ENCODE peak calls at places on chromosomes 2 and 18, in seven cellular contexts. T is activated naive CD8-positive, alpha-beta T cell treated with anti-CD3 and anti-CD28 coated beads, Interleukin-2, amount 50 U/mL, for 24 hours; C is NCI-H460; D is PC-9; A is AG08396; N is epithelial cell of esophagus; G is NAMALWA. U is an unnamed sample.

GRCh38 chr18:36392163-36392887 is 94.8 kb downstream of the FHOD3 start:
- DNase-seq in C (no peak), D (no peak), N (no peak), A (no peak), T (no peak), G (no peak), U (no peak)

GRCh38 chr2:118202707-118203303 is 114.5 kb downstream of the INSIG2 start:
- DNase-seq in T (peak; percentile 63), N (peak; percentile 60), A (peak; percentile 65), G (peak; percentile 73), D (peak; percentile 34), C (peak; percentile 32), U (peak; percentile 72)

GRCh38 chr2:191204443-191204842 is 40.8 kb upstream of the MYO1B start:
- DNase-seq in C (no peak), D (no peak), N (no peak), G (no peak), A (no peak), T (no peak), U (no peak)

GRCh38 chr2:28565720-28566295 is 69.9 kb downstream of the PLB1 start:
- DNase-seq in A (no peak), G (no peak), D (peak; percentile 31), T (no peak), N (peak; percentile 99), C (no peak), U (no peak)

GRCh38 chr2:188291142-188291616 is 495 bp upstream of the GULP1 start:
- DNase-seq in T (no peak), A (peak; percentile 18), N (no peak), D (peak; percentile 13), C (no peak), G (no peak), U (peak; percentile 21)

GRCh38 chr2:225113356-225114015 is 71.2 kb upstream of the DOCK10 start:
- DNase-seq in G (no peak), D (no peak), T (no peak), A (no peak), N (no peak), C (no peak), U (no peak)

GRCh38 chr2:25032094-25032493 is 9.8 kb upstream of the EFR3B start:
- DNase-seq in A (no peak), C (no peak), N (peak; percentile 29), D (no peak), T (no peak), G (no peak), U (no peak)

GRCh38 chr18:22346342-22346967 is 71.3 kb downstream of the CTAGE1 start:
- DNase-seq in G (no peak), N (peak; percentile 72), A (peak; percentile 59), C (no peak), T (no peak), D (peak; percentile 28), U (no peak)

GRCh38 chr2:68768951-68769350 is 34.3 kb downstream of the ARHGAP25 start:
- DNase-seq in A (no peak), N (no peak), C (no peak), G (no peak), D (no peak), T (no peak), U (no peak)

GRCh38 chr2:96580771-96581170 is 44.2 kb downstream of the ARID5A start:
- DNase-seq in T (no peak), G (no peak), C (no peak), D (no peak), A (no peak), N (peak; percentile 63), U (no peak)

GRCh38 chr18:63084220-63084619 is 235.3 kb downstream of the BCL2 start:
- DNase-seq in T (no peak), G (no peak), C (no peak), A (no peak), N (no peak), D (no peak), U (no peak)

GRCh38 chr2:51224790-51225189 is 192.9 kb upstream of the NRXN1 start:
- DNase-seq in C (no peak), T (no peak), D (no peak), G (no peak), N (no peak), A (no peak), U (no peak)

GRCh38 chr2:140247451-140248205 is 1467.4 kb upstream of the NXPH2 start:
- DNase-seq in T (no peak), D (no peak), N (no peak), A (no peak), G (no peak), C (no peak), U (no peak)

U was measured in endothelial cell.